ENCODE peak calls at places on chromosomes 12 and 14, in ten cellular contexts. E, N, T, Y, O, M, J, F, Q and D are unnamed samples.
A peak's percentile ranks its signal among the peaks of the same experiment; 100 is the strongest.

GRCh38 chr12:14264316-14264715 is 101.2 kb upstream of the ATF7IP start:
- DNase-seq in E (no peak), N (no peak), T (no peak), Y (no peak), O (no peak), M (no peak), J (no peak), F (no peak), Q (no peak), D (no peak)

GRCh38 chr14:101480747-101481530 is 80.4 kb upstream of the DIO3 start:
- DNase-seq in E (no peak), N (no peak), T (peak; percentile 49), Y (no peak), O (no peak), M (peak; percentile 62), J (no peak), F (no peak), Q (no peak), D (no peak)

GRCh38 chr14:97854918-97855317 is 1057.7 kb downstream of the VRK1 start:
- DNase-seq in E (no peak), N (no peak), T (no peak), Y (no peak), O (no peak), M (no peak), J (no peak), F (no peak), Q (no peak), D (no peak)

GRCh38 chr14:56666716-56667115 is 87.1 kb downstream of the TMEM260 start:
- DNase-seq in E (peak; percentile 24), N (no peak), T (no peak), Y (no peak), O (no peak), M (no peak), J (no peak), F (no peak), Q (no peak), D (no peak)

GRCh38 chr12:53380797-53381738 is 1.1 kb downstream of the SP1 start:
- DNase-seq in E (no peak), N (no peak), T (peak; percentile 39), Y (no peak), O (no peak), M (no peak), J (peak; percentile 26), F (peak; percentile 27), Q (peak; percentile 49), D (no peak)

GRCh38 chr12:3530548-3530947 is 39.5 kb downstream of the PRMT8 start:
- DNase-seq in E (no peak), N (no peak), T (no peak), Y (no peak), O (no peak), M (peak; percentile 77), J (no peak), F (no peak), Q (no peak), D (no peak)

GRCh38 chr14:90355540-90356518 is 24.1 kb upstream of the NRDE2 start:
- DNase-seq in E (no peak), N (no peak), T (no peak), Y (no peak), O (no peak), M (peak; percentile 42), J (no peak), F (no peak), Q (no peak), D (no peak)

GRCh38 chr14:68442828-68443460 is 349.9 kb downstream of the ZFP36L1 start:
- DNase-seq in E (no peak), N (no peak), T (no peak), Y (no peak), O (no peak), M (no peak), J (no peak), F (no peak), Q (no peak), D (no peak)

GRCh38 chr12:23221926-23222325 is 597.0 kb downstream of the ETNK1 start:
- DNase-seq in E (no peak), N (no peak), T (no peak), Y (no peak), O (no peak), M (no peak), J (no peak), F (no peak), Q (no peak), D (no peak)